ENCODE peak calls at places on chromosomes 6 and 20, in nine cellular contexts. One of them, this sample, is unnamed.

GRCh38 chr20:47964174-47964573 is 178.9 kb upstream of the SULF2 start:
- DNase-seq in stimulated activated CD4-positive, alpha-beta T cell treated with anti-CD3 and anti-CD28 coated beads, Interleukin-4, amount 100 ng/mL, for 24 hours: no peak
- DNase-seq in H9: no peak
- DNase-seq in mucosa of gallbladder: no peak
- DNase-seq in CD8-positive, alpha-beta T cell: no peak
- DNase-seq in natural killer cell: no peak
- DNase-seq in DMS 273 treated with DMSO at 0.1 percent for 48 hours: no peak
- DNase-seq in HFFc6: no peak
- DNase-seq in T-helper 2 cell: no peak
- DNase-seq in this sample: no peak

GRCh38 chr6:35357671-35358070 is 15.3 kb downstream of the PPARD start:
- DNase-seq in stimulated activated CD4-positive, alpha-beta T cell treated with anti-CD3 and anti-CD28 coated beads, Interleukin-4, amount 100 ng/mL, for 24 hours: no peak
- DNase-seq in H9: no peak
- DNase-seq in mucosa of gallbladder: no peak
- DNase-seq in CD8-positive, alpha-beta T cell: no peak
- DNase-seq in natural killer cell: no peak
- DNase-seq in DMS 273 treated with DMSO at 0.1 percent for 48 hours: no peak
- DNase-seq in HFFc6: no peak
- DNase-seq in T-helper 2 cell: no peak
- DNase-seq in this sample: no peak

GRCh38 chr6:44250067-44250717 is 3.3 kb downstream of the HSP90AB1 start:
- DNase-seq in stimulated activated CD4-positive, alpha-beta T cell treated with anti-CD3 and anti-CD28 coated beads, Interleukin-4, amount 100 ng/mL, for 24 hours: no peak
- DNase-seq in H9: no peak
- DNase-seq in mucosa of gallbladder: no peak
- DNase-seq in CD8-positive, alpha-beta T cell: no peak
- DNase-seq in natural killer cell: no peak
- DNase-seq in DMS 273 treated with DMSO at 0.1 percent for 48 hours: no peak
- DNase-seq in HFFc6: no peak
- DNase-seq in T-helper 2 cell: no peak
- DNase-seq in this sample: no peak

GRCh38 chr20:46406986-46407670 is 713 bp upstream of the ELMO2 start:
- DNase-seq in stimulated activated CD4-positive, alpha-beta T cell treated with anti-CD3 and anti-CD28 coated beads, Interleukin-4, amount 100 ng/mL, for 24 hours: peak
- DNase-seq in H9: no peak
- DNase-seq in mucosa of gallbladder: peak
- DNase-seq in CD8-positive, alpha-beta T cell: peak
- DNase-seq in natural killer cell: no peak
- DNase-seq in DMS 273 treated with DMSO at 0.1 percent for 48 hours: no peak
- DNase-seq in HFFc6: peak
- DNase-seq in T-helper 2 cell: no peak
- DNase-seq in this sample: peak

GRCh38 chr6:31740397-31741223 is 805 bp downstream of the MSH5 start:
- DNase-seq in stimulated activated CD4-positive, alpha-beta T cell treated with anti-CD3 and anti-CD28 coated beads, Interleukin-4, amount 100 ng/mL, for 24 hours: no peak
- DNase-seq in H9: no peak
- DNase-seq in mucosa of gallbladder: no peak
- DNase-seq in CD8-positive, alpha-beta T cell: no peak
- DNase-seq in natural killer cell: no peak
- DNase-seq in DMS 273 treated with DMSO at 0.1 percent for 48 hours: no peak
- DNase-seq in HFFc6: no peak
- DNase-seq in T-helper 2 cell: no peak
- DNase-seq in this sample: no peak

GRCh38 chr20:23131766-23132165 is 45.6 kb upstream of the CD93 start:
- DNase-seq in stimulated activated CD4-positive, alpha-beta T cell treated with anti-CD3 and anti-CD28 coated beads, Interleukin-4, amount 100 ng/mL, for 24 hours: no peak
- DNase-seq in H9: no peak
- DNase-seq in mucosa of gallbladder: no peak
- DNase-seq in CD8-positive, alpha-beta T cell: no peak
- DNase-seq in natural killer cell: no peak
- DNase-seq in DMS 273 treated with DMSO at 0.1 percent for 48 hours: no peak
- DNase-seq in HFFc6: no peak
- DNase-seq in T-helper 2 cell: no peak
- DNase-seq in this sample: no peak

GRCh38 chr6:38415231-38416005 is 224.3 kb downstream of the BTBD9 start:
- DNase-seq in stimulated activated CD4-positive, alpha-beta T cell treated with anti-CD3 and anti-CD28 coated beads, Interleukin-4, amount 100 ng/mL, for 24 hours: no peak
- DNase-seq in H9: no peak
- DNase-seq in mucosa of gallbladder: no peak
- DNase-seq in CD8-positive, alpha-beta T cell: no peak
- DNase-seq in natural killer cell: no peak
- DNase-seq in DMS 273 treated with DMSO at 0.1 percent for 48 hours: no peak
- DNase-seq in HFFc6: peak
- DNase-seq in T-helper 2 cell: no peak
- DNase-seq in this sample: no peak

GRCh38 chr6:10687582-10687981 is 6.8 kb downstream of the C6orf52 start:
- DNase-seq in stimulated activated CD4-positive, alpha-beta T cell treated with anti-CD3 and anti-CD28 coated beads, Interleukin-4, amount 100 ng/mL, for 24 hours: no peak
- DNase-seq in H9: no peak
- DNase-seq in mucosa of gallbladder: no peak
- DNase-seq in CD8-positive, alpha-beta T cell: no peak
- DNase-seq in natural killer cell: no peak
- DNase-seq in DMS 273 treated with DMSO at 0.1 percent for 48 hours: no peak
- DNase-seq in HFFc6: no peak
- DNase-seq in T-helper 2 cell: no peak
- DNase-seq in this sample: no peak

GRCh38 chr20:24808616-24809015 is 140.5 kb upstream of the CST7 start:
- DNase-seq in stimulated activated CD4-positive, alpha-beta T cell treated with anti-CD3 and anti-CD28 coated beads, Interleukin-4, amount 100 ng/mL, for 24 hours: no peak
- DNase-seq in H9: no peak
- DNase-seq in mucosa of gallbladder: no peak
- DNase-seq in CD8-positive, alpha-beta T cell: no peak
- DNase-seq in natural killer cell: no peak
- DNase-seq in DMS 273 treated with DMSO at 0.1 percent for 48 hours: no peak
- DNase-seq in HFFc6: no peak
- DNase-seq in T-helper 2 cell: no peak
- DNase-seq in this sample: no peak

GRCh38 chr6:121971886-121972285 is 427.6 kb upstream of the HSF2 start:
- DNase-seq in stimulated activated CD4-positive, alpha-beta T cell treated with anti-CD3 and anti-CD28 coated beads, Interleukin-4, amount 100 ng/mL, for 24 hours: no peak
- DNase-seq in H9: no peak
- DNase-seq in mucosa of gallbladder: no peak
- DNase-seq in CD8-positive, alpha-beta T cell: no peak
- DNase-seq in natural killer cell: no peak
- DNase-seq in DMS 273 treated with DMSO at 0.1 percent for 48 hours: no peak
- DNase-seq in HFFc6: peak
- DNase-seq in T-helper 2 cell: no peak
- DNase-seq in this sample: no peak

GRCh38 chr20:19376451-19376971 is 164.1 kb downstream of the SLC24A3 start:
- DNase-seq in stimulated activated CD4-positive, alpha-beta T cell treated with anti-CD3 and anti-CD28 coated beads, Interleukin-4, amount 100 ng/mL, for 24 hours: no peak
- DNase-seq in H9: no peak
- DNase-seq in mucosa of gallbladder: no peak
- DNase-seq in CD8-positive, alpha-beta T cell: no peak
- DNase-seq in natural killer cell: no peak
- DNase-seq in DMS 273 treated with DMSO at 0.1 percent for 48 hours: no peak
- DNase-seq in HFFc6: no peak
- DNase-seq in T-helper 2 cell: no peak
- DNase-seq in this sample: no peak

GRCh38 chr6:15121443-15121842 is 124.4 kb upstream of the JARID2 start:
- DNase-seq in stimulated activated CD4-positive, alpha-beta T cell treated with anti-CD3 and anti-CD28 coated beads, Interleukin-4, amount 100 ng/mL, for 24 hours: no peak
- DNase-seq in H9: no peak
- DNase-seq in mucosa of gallbladder: no peak
- DNase-seq in CD8-positive, alpha-beta T cell: no peak
- DNase-seq in natural killer cell: no peak
- DNase-seq in DMS 273 treated with DMSO at 0.1 percent for 48 hours: no peak
- DNase-seq in HFFc6: no peak
- DNase-seq in T-helper 2 cell: no peak
- DNase-seq in this sample: no peak

GRCh38 chr6:3267162-3267561 is 8.4 kb downstream of the PSMG4 start:
- DNase-seq in stimulated activated CD4-positive, alpha-beta T cell treated with anti-CD3 and anti-CD28 coated beads, Interleukin-4, amount 100 ng/mL, for 24 hours: no peak
- DNase-seq in H9: no peak
- DNase-seq in mucosa of gallbladder: no peak
- DNase-seq in CD8-positive, alpha-beta T cell: no peak
- DNase-seq in natural killer cell: no peak
- DNase-seq in DMS 273 treated with DMSO at 0.1 percent for 48 hours: no peak
- DNase-seq in HFFc6: no peak
- DNase-seq in T-helper 2 cell: no peak
- DNase-seq in this sample: no peak

GRCh38 chr6:51099201-51099600 is 280.5 kb downstream of the TFAP2B start:
- DNase-seq in stimulated activated CD4-positive, alpha-beta T cell treated with anti-CD3 and anti-CD28 coated beads, Interleukin-4, amount 100 ng/mL, for 24 hours: no peak
- DNase-seq in H9: no peak
- DNase-seq in mucosa of gallbladder: no peak
- DNase-seq in CD8-positive, alpha-beta T cell: no peak
- DNase-seq in natural killer cell: no peak
- DNase-seq in DMS 273 treated with DMSO at 0.1 percent for 48 hours: no peak
- DNase-seq in HFFc6: no peak
- DNase-seq in T-helper 2 cell: no peak
- DNase-seq in this sample: no peak

GRCh38 chr6:2047855-2048254 is 197.6 kb downstream of the GMDS start:
- DNase-seq in stimulated activated CD4-positive, alpha-beta T cell treated with anti-CD3 and anti-CD28 coated beads, Interleukin-4, amount 100 ng/mL, for 24 hours: no peak
- DNase-seq in H9: no peak
- DNase-seq in mucosa of gallbladder: no peak
- DNase-seq in CD8-positive, alpha-beta T cell: no peak
- DNase-seq in natural killer cell: no peak
- DNase-seq in DMS 273 treated with DMSO at 0.1 percent for 48 hours: no peak
- DNase-seq in HFFc6: no peak
- DNase-seq in T-helper 2 cell: no peak
- DNase-seq in this sample: no peak

GRCh38 chr20:2379511-2380229 is 1.0 kb upstream of the TGM6 start:
- DNase-seq in stimulated activated CD4-positive, alpha-beta T cell treated with anti-CD3 and anti-CD28 coated beads, Interleukin-4, amount 100 ng/mL, for 24 hours: peak
- DNase-seq in H9: no peak
- DNase-seq in mucosa of gallbladder: no peak
- DNase-seq in CD8-positive, alpha-beta T cell: no peak
- DNase-seq in natural killer cell: no peak
- DNase-seq in DMS 273 treated with DMSO at 0.1 percent for 48 hours: no peak
- DNase-seq in HFFc6: no peak
- DNase-seq in T-helper 2 cell: peak
- DNase-seq in this sample: peak

GRCh38 chr6:50091641-50092040 is 41.9 kb upstream of the DEFB112 start:
- DNase-seq in stimulated activated CD4-positive, alpha-beta T cell treated with anti-CD3 and anti-CD28 coated beads, Interleukin-4, amount 100 ng/mL, for 24 hours: no peak
- DNase-seq in H9: no peak
- DNase-seq in mucosa of gallbladder: no peak
- DNase-seq in CD8-positive, alpha-beta T cell: no peak
- DNase-seq in natural killer cell: no peak
- DNase-seq in DMS 273 treated with DMSO at 0.1 percent for 48 hours: no peak
- DNase-seq in HFFc6: no peak
- DNase-seq in T-helper 2 cell: no peak
- DNase-seq in this sample: no peak

GRCh38 chr20:13492001-13492480 is 146.7 kb downstream of the TASP1 start:
- DNase-seq in stimulated activated CD4-positive, alpha-beta T cell treated with anti-CD3 and anti-CD28 coated beads, Interleukin-4, amount 100 ng/mL, for 24 hours: no peak
- DNase-seq in H9: peak
- DNase-seq in mucosa of gallbladder: no peak
- DNase-seq in CD8-positive, alpha-beta T cell: no peak
- DNase-seq in natural killer cell: no peak
- DNase-seq in DMS 273 treated with DMSO at 0.1 percent for 48 hours: no peak
- DNase-seq in HFFc6: peak
- DNase-seq in T-helper 2 cell: no peak
- DNase-seq in this sample: no peak

GRCh38 chr20:31278178-31278577 is 20.7 kb downstream of the DEFB115 start:
- DNase-seq in stimulated activated CD4-positive, alpha-beta T cell treated with anti-CD3 and anti-CD28 coated beads, Interleukin-4, amount 100 ng/mL, for 24 hours: no peak
- DNase-seq in H9: no peak
- DNase-seq in mucosa of gallbladder: no peak
- DNase-seq in CD8-positive, alpha-beta T cell: no peak
- DNase-seq in natural killer cell: no peak
- DNase-seq in DMS 273 treated with DMSO at 0.1 percent for 48 hours: no peak
- DNase-seq in HFFc6: no peak
- DNase-seq in T-helper 2 cell: no peak
- DNase-seq in this sample: no peak

GRCh38 chr20:60071965-60072364 is 113.7 kb downstream of the CDH26 start:
- DNase-seq in stimulated activated CD4-positive, alpha-beta T cell treated with anti-CD3 and anti-CD28 coated beads, Interleukin-4, amount 100 ng/mL, for 24 hours: no peak
- DNase-seq in H9: no peak
- DNase-seq in mucosa of gallbladder: no peak
- DNase-seq in CD8-positive, alpha-beta T cell: no peak
- DNase-seq in natural killer cell: no peak
- DNase-seq in DMS 273 treated with DMSO at 0.1 percent for 48 hours: no peak
- DNase-seq in HFFc6: no peak
- DNase-seq in T-helper 2 cell: no peak
- DNase-seq in this sample: no peak